ENCODE peak calls at places on chromosomes 11 and 22, in five cellular contexts. One of them, this sample, is unnamed.

GRCh38 chr11:111766834-111767142 is 599 bp upstream of the PPP2R1B start:
- DNase-seq in thoracic aorta: no peak
- DNase-seq in A673: no peak
- DNase-seq in AG10803: no peak
- DNase-seq in OCI-LY7: no peak
- DNase-seq in this sample: no peak

GRCh38 chr22:35708453-35708852 is 9.2 kb upstream of the APOL5 start:
- DNase-seq in thoracic aorta: no peak
- DNase-seq in A673: no peak
- DNase-seq in AG10803: no peak
- DNase-seq in OCI-LY7: no peak
- DNase-seq in this sample: no peak

GRCh38 chr22:50531546-50532352 is 1.9 kb upstream of the TYMP start:
- DNase-seq in thoracic aorta: no peak
- DNase-seq in A673: no peak
- DNase-seq in AG10803: peak; percentile 77
- DNase-seq in OCI-LY7: peak; percentile 72
- DNase-seq in this sample: peak; percentile 94

GRCh38 chr11:14022251-14022650 is 59.7 kb downstream of the SPON1 start:
- DNase-seq in thoracic aorta: no peak
- DNase-seq in A673: no peak
- DNase-seq in AG10803: no peak
- DNase-seq in OCI-LY7: no peak
- DNase-seq in this sample: no peak

GRCh38 chr22:44131989-44132685 is 48.6 kb upstream of the PARVG start:
- DNase-seq in thoracic aorta: no peak
- DNase-seq in A673: no peak
- DNase-seq in AG10803: no peak
- DNase-seq in OCI-LY7: no peak
- DNase-seq in this sample: no peak

GRCh38 chr11:92401507-92401906 is 176.9 kb downstream of the FAT3 start:
- DNase-seq in thoracic aorta: no peak
- DNase-seq in A673: no peak
- DNase-seq in AG10803: no peak
- DNase-seq in OCI-LY7: no peak
- DNase-seq in this sample: no peak

GRCh38 chr11:46808804-46809431 is 37.2 kb downstream of the CKAP5 start:
- DNase-seq in thoracic aorta: no peak
- DNase-seq in A673: peak; percentile 87
- DNase-seq in AG10803: peak; percentile 41
- DNase-seq in OCI-LY7: peak; percentile 65
- DNase-seq in this sample: peak; percentile 8

GRCh38 chr11:126925321-126926093 is 75.1 kb downstream of the KIRREL3 start:
- DNase-seq in thoracic aorta: no peak
- DNase-seq in A673: no peak
- DNase-seq in AG10803: peak; percentile 63
- DNase-seq in OCI-LY7: no peak
- DNase-seq in this sample: no peak

GRCh38 chr11:43358308-43358669 is 431 bp upstream of the TTC17 start:
- DNase-seq in thoracic aorta: no peak
- DNase-seq in A673: peak; percentile 32
- DNase-seq in AG10803: no peak
- DNase-seq in OCI-LY7: peak; percentile 9
- DNase-seq in this sample: no peak

GRCh38 chr11:101363706-101364275 is 220.0 kb downstream of the TRPC6 start:
- DNase-seq in thoracic aorta: no peak
- DNase-seq in A673: no peak
- DNase-seq in AG10803: no peak
- DNase-seq in OCI-LY7: no peak
- DNase-seq in this sample: no peak

GRCh38 chr11:16012125-16012751 is 344.1 kb downstream of the SOX6 start:
- DNase-seq in thoracic aorta: no peak
- DNase-seq in A673: no peak
- DNase-seq in AG10803: no peak
- DNase-seq in OCI-LY7: no peak
- DNase-seq in this sample: no peak

GRCh38 chr11:75531325-75531724 is 5.6 kb upstream of the GDPD5 start:
- DNase-seq in thoracic aorta: no peak
- DNase-seq in A673: no peak
- DNase-seq in AG10803: no peak
- DNase-seq in OCI-LY7: no peak
- DNase-seq in this sample: no peak

GRCh38 chr11:405323-405975 is 9.3 kb downstream of the SIGIRR start:
- DNase-seq in thoracic aorta: no peak
- DNase-seq in A673: no peak
- DNase-seq in AG10803: no peak
- DNase-seq in OCI-LY7: no peak
- DNase-seq in this sample: no peak

GRCh38 chr11:2186669-2187266 is 15.2 kb upstream of the TH start:
- DNase-seq in thoracic aorta: no peak
- DNase-seq in A673: peak; percentile 38
- DNase-seq in AG10803: peak; percentile 4
- DNase-seq in OCI-LY7: peak; percentile 62
- DNase-seq in this sample: peak; percentile 32

GRCh38 chr11:105935791-105936190 is 86.2 kb downstream of the MSANTD4 start:
- DNase-seq in thoracic aorta: no peak
- DNase-seq in A673: no peak
- DNase-seq in AG10803: no peak
- DNase-seq in OCI-LY7: no peak
- DNase-seq in this sample: no peak

GRCh38 chr22:27881404-27881803 is 37.7 kb downstream of the PITPNB start:
- DNase-seq in thoracic aorta: no peak
- DNase-seq in A673: no peak
- DNase-seq in AG10803: peak; percentile 51
- DNase-seq in OCI-LY7: no peak
- DNase-seq in this sample: no peak

GRCh38 chr11:86279713-86280112 is 22.3 kb upstream of the HIKESHI start:
- DNase-seq in thoracic aorta: no peak
- DNase-seq in A673: no peak
- DNase-seq in AG10803: no peak
- DNase-seq in OCI-LY7: no peak
- DNase-seq in this sample: no peak

GRCh38 chr11:127126956-127127355 is 126.4 kb upstream of the KIRREL3 start:
- DNase-seq in thoracic aorta: no peak
- DNase-seq in A673: no peak
- DNase-seq in AG10803: no peak
- DNase-seq in OCI-LY7: no peak
- DNase-seq in this sample: no peak

GRCh38 chr22:27687984-27688545 is 113.5 kb downstream of the MN1 start:
- DNase-seq in thoracic aorta: no peak
- DNase-seq in A673: no peak
- DNase-seq in AG10803: no peak
- DNase-seq in OCI-LY7: no peak
- DNase-seq in this sample: no peak

GRCh38 chr22:46008836-46009596 is 32.1 kb upstream of the WNT7B start:
- DNase-seq in thoracic aorta: no peak
- DNase-seq in A673: no peak
- DNase-seq in AG10803: no peak
- DNase-seq in OCI-LY7: no peak
- DNase-seq in this sample: no peak

GRCh38 chr22:49869855-49870712 is 16.4 kb downstream of the ZBED4 start:
- DNase-seq in thoracic aorta: no peak
- DNase-seq in A673: no peak
- DNase-seq in AG10803: no peak
- DNase-seq in OCI-LY7: no peak
- DNase-seq in this sample: no peak

GRCh38 chr11:113447621-113448310 is 27.4 kb downstream of the DRD2 start:
- DNase-seq in thoracic aorta: no peak
- DNase-seq in A673: peak; percentile 33
- DNase-seq in AG10803: peak; percentile 6
- DNase-seq in OCI-LY7: no peak
- DNase-seq in this sample: peak; percentile 11

GRCh38 chr11:123137496-123138270 is 57.4 kb downstream of the CLMP start:
- DNase-seq in thoracic aorta: peak; percentile 28
- DNase-seq in A673: peak; percentile 97
- DNase-seq in AG10803: peak; percentile 90
- DNase-seq in OCI-LY7: no peak
- DNase-seq in this sample: peak; percentile 58

GRCh38 chr22:30864441-30865420 is 103.8 kb downstream of the MORC2 start:
- DNase-seq in thoracic aorta: no peak
- DNase-seq in A673: no peak
- DNase-seq in AG10803: no peak
- DNase-seq in OCI-LY7: no peak
- DNase-seq in this sample: no peak

DNA sequence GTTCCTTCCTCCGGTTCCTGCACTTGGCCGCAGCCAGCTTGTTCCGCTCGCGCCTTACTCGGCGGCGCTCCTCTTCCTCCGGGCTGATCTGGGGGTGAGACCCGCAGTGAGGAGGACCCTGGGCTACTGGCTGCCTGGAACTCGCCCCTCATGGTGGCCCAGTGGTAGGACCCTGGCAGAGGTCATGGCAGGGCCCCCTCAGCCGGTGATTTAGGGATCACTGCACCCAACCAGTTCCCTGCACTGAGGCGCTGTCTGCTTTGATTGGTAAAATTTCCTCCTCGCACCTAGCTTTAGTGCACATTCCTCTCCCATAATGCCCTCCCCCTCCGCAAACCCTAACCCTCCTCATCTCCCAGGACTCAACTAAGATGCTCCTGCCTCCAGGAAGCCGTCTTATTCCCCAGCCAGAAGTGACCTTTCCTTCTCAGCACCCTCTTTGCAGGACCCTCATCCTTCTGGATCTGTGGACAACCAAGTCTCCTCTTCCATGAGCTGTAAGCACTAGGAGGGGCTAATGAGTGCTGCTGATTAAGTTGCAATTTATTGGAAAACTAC is 3.6 kb downstream of the CCDC85B start:
- DNase-seq in thoracic aorta: no peak
- DNase-seq in A673: no peak
- DNase-seq in AG10803: no peak
- DNase-seq in OCI-LY7: peak; percentile 64
- DNase-seq in this sample: peak; percentile 68
- TF ChIP-seq CTCF in thoracic aorta: no peak
- TF ChIP-seq CTCF in A673: no peak
- TF ChIP-seq CTCF in AG10803: no peak
- TF ChIP-seq CTCF in OCI-LY7: peak; percentile 39
- TF ChIP-seq CTCF in this sample: no peak

DNA sequence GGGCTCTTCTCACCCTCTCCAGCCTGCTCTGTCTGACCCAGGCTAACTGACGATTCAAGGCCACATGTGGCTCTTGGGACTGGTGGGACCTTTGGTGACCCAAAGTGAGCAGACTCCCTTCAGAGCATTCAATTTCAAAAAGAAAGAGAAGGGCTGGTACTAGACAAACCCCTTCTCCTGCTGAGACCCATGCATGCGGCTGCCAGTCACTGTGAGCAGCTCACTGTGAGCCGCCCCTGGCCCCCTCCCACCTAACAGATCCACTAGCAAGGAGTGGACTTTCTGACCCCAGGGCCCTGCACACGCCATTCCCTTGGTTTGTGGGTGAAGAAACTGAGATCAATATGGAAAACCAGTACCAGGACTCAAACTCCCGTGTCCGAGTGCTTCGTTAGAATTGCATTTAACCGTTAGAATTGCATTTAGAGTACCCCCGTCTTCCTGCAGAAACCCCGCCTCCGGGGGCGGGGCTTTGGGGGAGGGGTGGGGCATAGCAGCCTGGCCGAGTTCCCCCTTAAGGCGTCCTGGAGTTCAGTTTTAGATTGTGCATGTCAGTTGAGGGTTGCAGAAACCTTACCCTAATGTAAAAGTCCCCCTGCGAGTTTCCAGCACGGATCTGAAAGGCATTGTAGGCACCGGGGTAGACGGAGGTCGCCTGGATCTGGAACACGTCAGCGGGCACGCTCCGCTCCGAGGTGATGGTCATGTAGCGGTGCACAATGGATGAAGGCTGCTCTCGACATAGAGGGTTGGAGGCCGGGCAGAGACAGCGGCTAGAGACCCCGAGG is 5.1 kb downstream of the EFEMP2 start:
- DNase-seq in thoracic aorta: no peak
- DNase-seq in A673: no peak
- DNase-seq in AG10803: no peak
- DNase-seq in OCI-LY7: peak; percentile 54
- DNase-seq in this sample: no peak
- H3K4me3 ChIP-seq in thoracic aorta: no peak overlapping the region
- H3K4me3 ChIP-seq in A673: no peak overlapping the region
- H3K4me3 ChIP-seq in AG10803: no peak overlapping the region
- H3K4me3 ChIP-seq in OCI-LY7: no peak overlapping the region
- H3K4me3 ChIP-seq in this sample: no peak overlapping the region

DNA sequence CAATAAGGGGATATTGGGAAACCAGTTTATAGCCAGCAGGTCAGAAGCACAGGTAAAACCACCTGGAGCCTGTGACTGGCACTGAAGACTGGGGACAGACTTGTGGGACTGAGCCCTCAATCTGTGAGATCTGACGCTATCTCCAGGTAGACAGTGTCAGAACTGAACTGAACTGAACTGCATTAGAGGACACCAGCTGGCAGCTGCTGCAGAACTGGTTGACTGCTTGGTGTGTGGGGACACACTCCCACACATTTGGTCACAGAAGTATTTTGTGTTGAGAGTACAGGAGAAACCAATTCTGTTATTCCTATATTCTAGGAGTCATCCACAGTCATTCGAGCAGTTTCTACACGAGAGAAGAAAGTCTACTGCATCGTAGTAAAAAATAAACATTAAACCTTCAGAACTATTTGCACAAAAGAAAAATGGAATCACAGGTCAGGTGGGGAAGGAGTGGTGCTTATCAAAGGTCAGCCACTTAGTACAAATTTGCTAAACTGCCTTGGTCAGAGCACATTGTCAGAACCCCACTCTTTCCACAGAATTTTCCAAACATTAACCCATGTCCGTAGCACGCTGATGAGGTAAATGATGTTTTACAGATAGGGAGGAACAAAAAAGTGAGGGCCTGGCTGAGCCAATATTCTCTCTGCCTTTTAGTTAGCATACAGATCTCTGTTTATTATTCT is 77.2 kb downstream of the SIK3 start:
- DNase-seq in thoracic aorta: no peak
- DNase-seq in A673: no peak
- DNase-seq in AG10803: no peak
- DNase-seq in OCI-LY7: no peak
- DNase-seq in this sample: peak; percentile 57
- TF ChIP-seq CTCF in thoracic aorta: no peak
- TF ChIP-seq CTCF in A673: no peak
- TF ChIP-seq CTCF in AG10803: no peak
- TF ChIP-seq CTCF in OCI-LY7: no peak
- TF ChIP-seq CTCF in this sample: no peak

DNA sequence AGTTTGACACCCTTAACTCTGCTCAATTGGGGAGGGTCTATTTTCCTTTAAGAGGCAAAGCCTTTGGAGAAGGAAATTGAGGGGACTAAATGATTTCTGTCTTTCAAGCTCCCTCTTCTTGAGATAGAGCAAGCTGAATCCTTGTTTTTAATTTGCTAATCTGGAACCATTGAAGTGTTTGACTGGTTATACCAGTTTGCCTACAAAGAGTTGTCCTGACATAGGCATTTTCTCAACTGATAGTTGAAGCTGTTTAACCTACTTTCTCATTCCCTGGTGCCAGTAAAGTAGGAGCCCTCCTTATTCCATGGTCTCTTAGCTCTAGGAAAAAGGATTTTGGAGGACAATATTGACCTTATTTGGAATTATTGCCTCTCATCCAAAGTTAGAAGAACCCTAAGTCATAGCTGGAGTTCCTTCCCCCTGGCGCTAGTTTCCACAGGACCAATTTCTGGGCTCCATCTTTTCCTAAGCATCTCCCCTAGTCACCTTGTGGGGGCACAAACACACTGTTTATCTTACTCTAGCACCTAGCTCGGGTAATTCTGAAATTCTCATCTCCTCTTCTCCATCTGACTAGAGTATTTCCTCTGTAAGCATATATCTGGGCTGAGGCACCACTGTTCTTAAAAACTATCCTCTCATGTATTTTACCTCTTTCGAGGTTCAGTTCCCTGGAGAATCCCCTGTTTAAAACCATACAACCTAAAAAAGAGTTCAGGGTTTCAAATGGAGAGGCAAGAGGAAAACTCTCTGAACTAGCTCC is 7.4 kb downstream of the ZDHHC5 start:
- DNase-seq in thoracic aorta: no peak
- DNase-seq in A673: no peak
- DNase-seq in AG10803: no peak
- DNase-seq in OCI-LY7: no peak
- DNase-seq in this sample: no peak
- H3K4me3 ChIP-seq in thoracic aorta: no peak overlapping the region
- H3K4me3 ChIP-seq in A673: no peak overlapping the region
- H3K4me3 ChIP-seq in AG10803: no peak overlapping the region
- H3K4me3 ChIP-seq in OCI-LY7: no peak overlapping the region
- H3K4me3 ChIP-seq in this sample: no peak overlapping the region